ENCODE peak calls at places on chromosome 2, in seven cellular contexts. Z is foreskin fibroblast, E is fibroblast of pulmonary artery, J is colonic mucosa, S is OCI-LY7, H is Panc1, A is ovary. G is an unnamed sample.

GRCh38 chr2:23269747-23270146 is 115.2 kb upstream of the KLHL29 start:
- DNase-seq in Z (peak), E (no peak), J (no peak), S (no peak), H (no peak), A (no peak), G (no peak)

GRCh38 chr2:226847090-226847489 is 11.2 kb downstream of the RHBDD1 start:
- DNase-seq in Z (no peak), E (no peak), J (no peak), S (no peak), H (no peak), A (no peak), G (no peak)

GRCh38 chr2:72130671-72131360 is 16.8 kb downstream of the CYP26B1 start:
- DNase-seq in Z (no peak), E (no peak), J (no peak), S (no peak), H (no peak), A (no peak), G (no peak)

GRCh38 chr2:69615078-69615630 is 28.4 kb downstream of the AAK1 start:
- DNase-seq in Z (no peak), E (no peak), J (no peak), S (no peak), H (no peak), A (no peak), G (no peak)

GRCh38 chr2:223165423-223166214 is 113.6 kb downstream of the KCNE4 start:
- DNase-seq in Z (no peak), E (no peak), J (no peak), S (no peak), H (no peak), A (no peak), G (no peak)

GRCh38 chr2:78750219-78750618 is 275.3 kb upstream of the REG3G start:
- DNase-seq in Z (no peak), E (no peak), J (no peak), S (no peak), H (no peak), A (no peak), G (no peak)

GRCh38 chr2:19720306-19720705 is 181.5 kb downstream of the TTC32 start:
- DNase-seq in Z (no peak), E (no peak), J (no peak), S (no peak), H (no peak), A (no peak), G (no peak)

GRCh38 chr2:27977623-27978312 is 87.2 kb downstream of the BABAM2 start:
- DNase-seq in Z (peak), E (peak), J (no peak), S (no peak), H (peak), A (no peak), G (peak)

GRCh38 chr2:109063326-109063670 is 65.7 kb upstream of the SH3RF3 start:
- DNase-seq in Z (no peak), E (no peak), J (no peak), S (no peak), H (no peak), A (no peak), G (no peak)

GRCh38 chr2:55616509-55617159 is 788 bp downstream of the PPP4R3B start:
- DNase-seq in Z (peak), E (peak), J (peak), S (peak), H (no peak), A (no peak), G (peak)

GRCh38 chr2:767944-768343 is 90.7 kb upstream of the TMEM18 start:
- DNase-seq in Z (no peak), E (no peak), J (no peak), S (no peak), H (no peak), A (no peak), G (no peak)

GRCh38 chr2:240764605-240765004 is 55.4 kb downstream of the KIF1A start:
- DNase-seq in Z (no peak), E (no peak), J (no peak), S (no peak), H (no peak), A (no peak), G (no peak)

GRCh38 chr2:232927041-232927792 is 57.2 kb downstream of the SNORC start:
- DNase-seq in Z (peak), E (no peak), J (peak), S (no peak), H (no peak), A (no peak), G (peak)

GRCh38 chr2:219175928-219176817 is 552 bp downstream of the CNPPD1 start:
- DNase-seq in Z (peak), E (peak), J (peak), S (peak), H (no peak), A (peak), G (peak)
- TF ChIP-seq CTCF in Z (peak), E (no peak), J (no peak), S (no peak), H (peak), A (no peak), G (no peak)

DNA sequence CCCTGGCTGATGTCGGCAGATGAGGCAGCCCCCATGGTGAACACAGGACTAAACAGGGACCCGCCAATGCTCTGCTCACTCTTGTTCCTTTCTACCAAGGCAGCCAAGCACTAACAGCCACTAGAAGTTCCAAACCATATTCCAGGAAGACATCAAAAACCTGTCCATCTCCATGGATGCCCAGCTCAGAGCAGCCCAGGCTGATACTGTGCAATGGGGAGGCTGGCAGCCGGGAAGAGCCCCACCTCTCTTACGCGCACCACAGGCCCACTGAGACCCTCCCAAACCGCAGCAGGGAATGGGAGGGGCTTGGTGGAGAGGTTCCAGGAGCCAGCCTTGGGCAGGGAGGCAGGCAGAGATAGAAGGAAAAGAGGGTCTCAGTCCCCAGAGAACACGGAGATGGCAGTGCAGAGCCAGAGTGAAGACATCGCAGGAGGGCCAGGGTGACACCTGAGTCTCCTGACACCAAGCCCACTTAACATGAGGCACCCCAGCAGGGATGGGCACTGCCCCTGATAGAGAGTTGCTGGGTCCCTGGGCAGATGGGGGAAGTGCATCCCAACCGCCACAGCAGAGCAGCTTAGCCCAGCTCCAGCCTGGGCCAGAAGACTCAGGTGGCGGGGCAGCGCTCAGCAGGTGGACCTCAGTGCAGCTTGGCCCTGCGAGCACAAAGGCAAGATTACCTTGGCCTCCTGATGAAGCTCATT is 3.4 kb downstream of the HS6ST1 start:
- DNase-seq in Z (no peak), E (no peak), J (no peak), S (no peak), H (no peak), A (no peak), G (no peak)
- H3K4me3 ChIP-seq in Z (peak), E (peak), J (no peak), S (no peak), H (no peak), A (no peak), G (peak)

GRCh38 chr2:144015036-144015435 is 504.9 kb downstream of the ZEB2 start:
- DNase-seq in Z (peak), E (peak), J (no peak), S (no peak), H (no peak), A (no peak), G (peak)
- TF ChIP-seq CTCF in Z (no peak), E (no peak), J (no peak), S (no peak), H (no peak), A (no peak), G (no peak)

DNA sequence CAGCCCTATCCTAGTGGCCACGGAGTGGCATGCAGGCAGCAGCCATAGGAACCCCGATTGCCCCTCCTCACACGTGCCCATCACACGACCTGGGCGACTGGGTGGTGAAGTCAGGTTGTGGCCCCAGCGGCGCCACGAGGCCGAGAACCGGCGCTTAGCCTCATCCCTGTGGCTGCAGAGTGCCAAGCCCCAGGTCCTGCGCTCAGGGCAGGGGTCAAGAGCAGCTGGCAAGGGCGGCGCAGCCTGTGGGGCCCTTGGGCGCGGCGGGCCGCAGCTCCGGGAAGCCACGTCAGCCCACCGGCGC is 73.3 kb downstream of the RPIA start:
- DNase-seq in Z (no peak), E (no peak), J (no peak), S (no peak), H (no peak), A (no peak), G (no peak)
- H3K4me3 ChIP-seq in Z (no peak), E (no peak), J (no peak), S (peak), H (no peak), A (no peak), G (no peak)

DNA sequence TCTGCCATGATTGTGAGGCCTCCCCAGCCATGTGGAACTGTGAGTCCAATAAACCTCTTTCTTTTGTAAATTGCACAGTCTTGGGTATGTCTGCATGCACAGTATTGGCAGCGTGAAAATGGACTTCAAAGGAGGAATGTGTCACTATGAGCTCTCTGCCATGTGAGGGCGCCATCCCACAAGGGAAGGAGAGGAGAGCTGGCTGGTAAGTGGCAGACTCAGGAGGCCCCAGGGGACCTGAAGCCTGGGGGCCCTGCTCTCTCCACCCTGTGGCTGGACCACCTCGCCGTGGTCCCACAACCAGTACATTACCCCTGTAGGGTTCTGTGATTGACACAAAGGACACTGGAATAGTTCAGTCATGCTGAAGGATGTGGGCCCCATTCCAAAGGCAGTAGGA is 122.1 kb downstream of the RPIA start:
- DNase-seq in Z (no peak), E (peak), J (no peak), S (peak), H (no peak), A (no peak), G (peak)
- TF ChIP-seq CTCF in Z (no peak), E (peak), J (no peak), S (peak), H (no peak), A (no peak), G (peak)

DNA sequence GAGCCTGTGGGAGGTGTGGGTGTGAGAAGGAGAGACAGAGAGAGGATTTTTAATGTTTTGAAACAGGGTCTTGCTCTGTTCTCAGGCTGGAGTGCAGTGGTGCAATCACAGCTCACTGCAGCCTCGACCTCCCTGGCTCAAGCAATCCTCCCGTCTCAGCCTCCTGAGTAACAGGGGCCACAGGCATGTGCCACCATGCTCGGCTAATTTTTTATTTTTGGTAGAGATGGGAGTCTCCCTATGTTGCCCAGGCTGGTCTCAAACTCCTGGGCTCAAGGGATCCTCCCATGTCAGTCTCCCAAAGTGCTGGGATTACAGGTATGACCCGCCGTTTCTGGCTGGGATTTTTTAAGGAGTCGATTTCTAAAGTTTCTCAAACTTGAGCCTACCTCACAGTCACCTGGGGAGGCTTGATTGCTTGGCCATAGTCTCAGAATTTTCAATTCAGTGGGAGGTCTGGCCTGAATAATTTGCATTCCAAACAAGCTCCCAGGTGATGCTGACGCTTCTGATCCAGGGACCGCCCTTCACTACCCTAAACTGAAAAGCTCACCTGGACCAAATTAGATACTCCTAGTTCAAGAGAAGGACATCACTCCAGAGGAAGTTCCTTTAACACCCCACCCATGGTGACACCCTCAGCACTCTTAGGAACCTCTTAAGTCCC is 70.8 kb upstream of the SLC1A4 start:
- DNase-seq in Z (no peak), E (no peak), J (no peak), S (no peak), H (no peak), A (no peak), G (no peak)
- H3K4me3 ChIP-seq in Z (peak), E (peak), J (peak), S (peak), H (peak), A (peak), G (peak)

GRCh38 chr2:99190548-99190947 is 9.6 kb downstream of the MRPL30 start:
- DNase-seq in Z (no peak), E (no peak), J (no peak), S (no peak), H (no peak), A (no peak), G (no peak)
- TF ChIP-seq CTCF in Z (no peak), E (peak), J (no peak), S (peak), H (peak), A (no peak), G (no peak)

DNA sequence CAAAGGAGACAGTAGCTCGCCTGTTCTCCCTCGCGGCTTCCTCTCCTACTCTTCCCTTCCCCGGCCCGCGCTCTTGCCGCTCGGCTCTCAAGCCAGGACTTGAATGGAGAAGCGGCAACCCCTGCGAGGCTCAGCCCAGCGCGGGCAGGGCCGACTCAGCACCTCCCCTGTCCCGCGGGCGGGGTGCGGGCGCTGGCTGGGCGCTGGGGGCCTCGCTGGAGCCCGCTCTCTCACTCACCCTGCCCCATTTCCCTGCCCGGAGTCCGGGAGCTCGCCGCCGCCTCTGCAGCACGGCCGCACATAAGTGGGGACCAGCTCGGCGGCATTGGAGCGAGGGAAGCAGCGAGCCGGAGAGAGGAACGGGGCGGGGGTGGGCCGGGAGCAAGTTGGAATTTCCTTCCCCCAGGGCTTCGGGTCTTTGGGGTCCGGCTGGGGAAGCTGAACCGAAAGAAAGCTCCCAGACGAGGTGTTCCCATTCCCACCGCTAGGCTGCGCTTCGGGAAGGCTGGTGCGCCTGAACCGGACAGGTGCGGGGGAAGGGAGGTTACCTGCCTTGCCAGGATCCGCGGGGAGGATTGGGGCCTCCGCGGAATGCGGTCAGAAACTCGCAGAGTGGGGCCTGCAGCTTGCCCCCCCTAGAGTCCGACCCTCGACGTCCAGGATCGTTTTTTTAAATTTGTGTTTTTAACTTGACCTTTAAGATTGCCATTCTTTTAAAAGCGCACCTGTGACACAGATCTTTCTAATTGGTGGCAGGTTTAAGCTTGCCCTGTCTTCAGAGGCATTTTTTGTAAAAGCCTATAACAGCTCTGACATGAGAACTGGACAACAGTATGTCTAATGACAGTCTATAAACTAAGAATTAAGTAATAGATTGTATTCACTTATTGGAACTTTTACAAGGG is at the start of gene COBLL1:
- DNase-seq in Z (peak), E (peak), J (peak), S (peak), H (peak), A (peak), G (peak)
- H3K4me3 ChIP-seq in Z (peak), E (peak), J (peak), S (peak), H (peak), A (peak), G (peak)

DNA sequence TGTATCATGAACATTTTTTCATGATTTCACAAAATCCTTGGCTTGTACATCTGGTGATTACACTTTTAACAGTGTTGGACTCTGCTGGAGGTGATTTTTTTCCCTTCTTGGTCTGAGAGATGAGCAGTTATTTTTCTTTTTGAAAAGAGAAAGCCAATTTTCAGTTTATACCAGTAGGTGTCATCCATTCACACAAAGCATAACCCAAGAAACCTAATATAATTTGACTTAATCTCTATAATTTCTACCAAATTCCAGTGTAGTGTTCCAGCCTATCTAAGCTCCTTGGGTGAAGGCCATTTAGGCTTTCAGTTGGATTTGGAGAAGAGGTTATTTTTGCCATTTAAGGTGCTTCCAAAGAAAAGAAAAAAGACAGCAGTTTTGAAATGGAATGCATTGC is 7.7 kb upstream of the ICOS start:
- DNase-seq in Z (peak), E (peak), J (no peak), S (peak), H (no peak), A (no peak), G (peak)
- TF ChIP-seq CTCF in Z (peak), E (peak), J (no peak), S (peak), H (peak), A (no peak), G (peak)

GRCh38 chr2:231429916-231430315 is 34.4 kb downstream of the NCL start:
- DNase-seq in Z (no peak), E (no peak), J (no peak), S (no peak), H (no peak), A (no peak), G (no peak)
- H3K4me3 ChIP-seq in Z (no peak), E (no peak), J (no peak), S (no peak), H (no peak), A (no peak), G (no peak)

G was measured in cardiac fibroblast.